ENCODE peak calls at places on chromosomes 6 and 20, in seven cellular contexts. X is IMR-90, E is H1, H is neuronal stem cell, V is mesenchymal stem cell, P is H9, T is trophoblast cell. I is an unnamed sample.

GRCh38 chr6:147793871-147794643 is 285.6 kb downstream of the SAMD5 start:
- DNase-seq in V (no peak), P (no peak), X (no peak), E (no peak), H (no peak), T (no peak), I (no peak)

GRCh38 chr6:130115036-130115435 is 96.7 kb downstream of the L3MBTL3 start:
- DNase-seq in T (no peak), E (no peak), P (no peak), V (no peak), X (no peak), H (no peak), I (no peak)

GRCh38 chr6:122530440-122531046 is 58.9 kb upstream of the SERINC1 start:
- DNase-seq in P (peak), H (peak), V (peak), E (peak), X (peak), T (peak), I (peak)

GRCh38 chr6:81003156-81003555 is 749.3 kb downstream of the TENT5A start:
- DNase-seq in X (no peak), T (peak), P (no peak), H (no peak), E (no peak), V (no peak), I (no peak)

GRCh38 chr20:61930776-61931475 is 134.8 kb downstream of the TAF4 start:
- DNase-seq in P (no peak), V (no peak), H (no peak), X (no peak), E (peak), T (no peak), I (no peak)

GRCh38 chr6:1312444-1313363 is 806 bp downstream of the FOXQ1 start:
- DNase-seq in V (no peak), T (no peak), P (peak), H (no peak), X (no peak), E (peak), I (peak)

GRCh38 chr6:158642097-158642601 is 2.4 kb downstream of the DYNLT1 start:
- DNase-seq in H (no peak), X (peak), P (no peak), V (peak), E (no peak), T (peak), I (no peak)

GRCh38 chr6:152765331-152765730 is 14.7 kb downstream of the VIP start:
- DNase-seq in E (no peak), X (no peak), H (no peak), V (no peak), P (no peak), T (no peak), I (no peak)

GRCh38 chr20:41178904-41179432 is 41.6 kb downstream of the PLCG1 start:
- DNase-seq in X (no peak), E (peak), V (no peak), P (peak), T (no peak), H (no peak), I (no peak)

GRCh38 chr20:37524221-37524700 is 3.2 kb downstream of the NNAT start:
- DNase-seq in X (no peak), E (no peak), V (no peak), H (no peak), P (no peak), T (no peak), I (no peak)

GRCh38 chr6:165641672-165642156 is 21.3 kb downstream of the PDE10A start:
- DNase-seq in X (no peak), H (no peak), E (no peak), P (no peak), V (no peak), T (peak), I (no peak)

GRCh38 chr20:51431321-51431720 is 111.2 kb downstream of the NFATC2 start:
- DNase-seq in H (no peak), T (no peak), P (no peak), E (no peak), X (no peak), V (no peak), I (no peak)

GRCh38 chr6:13012271-13012670 is 295.7 kb downstream of the PHACTR1 start:
- DNase-seq in E (no peak), P (no peak), X (no peak), H (no peak), T (no peak), V (no peak), I (no peak)

GRCh38 chr6:12082368-12082767 is 70.3 kb downstream of the HIVEP1 start:
- DNase-seq in V (no peak), P (no peak), H (no peak), T (no peak), E (no peak), X (no peak), I (no peak)

GRCh38 chr6:136720045-136720760 is 72.1 kb downstream of the MAP3K5 start:
- DNase-seq in H (no peak), X (no peak), T (no peak), P (no peak), E (no peak), V (no peak), I (no peak)

GRCh38 chr6:47029865-47030561 is 12.1 kb downstream of the ADGRF1 start:
- DNase-seq in T (no peak), H (no peak), E (no peak), X (no peak), P (no peak), V (no peak), I (no peak)

GRCh38 chr6:106223300-106223930 is 102.1 kb downstream of the ATG5 start:
- DNase-seq in T (peak), P (no peak), H (peak), E (no peak), X (peak), V (peak), I (peak)

GRCh38 chr6:44762496-44762895 is 375.0 kb downstream of the CDC5L start:
- DNase-seq in H (no peak), T (no peak), V (no peak), X (no peak), P (no peak), E (no peak), I (no peak)

GRCh38 chr6:98836025-98836961 is 1.9 kb downstream of the POU3F2 start:
- DNase-seq in X (no peak), H (no peak), P (no peak), E (peak), T (no peak), V (no peak), I (peak)

GRCh38 chr20:37989601-37990001 is 43.7 kb downstream of the TTI1 start:
- DNase-seq in V (peak), E (no peak), T (no peak), H (no peak), X (no peak), P (no peak), I (no peak)

GRCh38 chr6:99002826-99003225 is 55.1 kb upstream of the FBXL4 start:
- DNase-seq in E (no peak), X (no peak), T (no peak), V (no peak), H (no peak), P (no peak), I (no peak)

GRCh38 chr6:34100788-34101187 is 45.1 kb downstream of the GRM4 start:
- DNase-seq in E (no peak), T (no peak), V (no peak), X (no peak), H (no peak), P (no peak), I (no peak)

GRCh38 chr6:100300221-100300736 is 164.4 kb downstream of the SIM1 start:
- DNase-seq in P (no peak), E (no peak), T (peak), H (no peak), V (peak), X (peak), I (peak)

GRCh38 chr6:164042212-164042611 is 627.7 kb downstream of the QKI start:
- DNase-seq in T (no peak), P (no peak), V (no peak), H (no peak), X (no peak), E (no peak), I (no peak)

GRCh38 chr6:17542243-17542642 is 57.9 kb upstream of the FAM8A1 start:
- DNase-seq in X (no peak), V (no peak), H (no peak), T (no peak), P (no peak), E (no peak), I (no peak)

GRCh38 chr6:38567436-38567835 is 72.3 kb downstream of the BTBD9 start:
- DNase-seq in T (no peak), X (peak), H (no peak), E (no peak), V (peak), P (no peak), I (no peak)

GRCh38 chr6:167444602-167445346 is 119.9 kb downstream of the TTLL2 start:
- DNase-seq in V (no peak), E (no peak), P (no peak), H (no peak), T (no peak), X (no peak), I (peak)

GRCh38 chr6:146650799-146651481 is 52.2 kb downstream of the ADGB start:
- DNase-seq in H (no peak), V (no peak), E (no peak), P (no peak), T (peak), X (no peak), I (no peak)

GRCh38 chr20:36147707-36148106 is 6.8 kb upstream of the EPB41L1 start:
- DNase-seq in P (no peak), H (no peak), T (no peak), V (peak), E (no peak), X (peak), I (no peak)

GRCh38 chr6:11747021-11747420 is 31.6 kb downstream of the ADTRP start:
- DNase-seq in E (no peak), X (no peak), H (no peak), V (no peak), P (no peak), T (no peak), I (no peak)

GRCh38 chr6:11771473-11772048 is 7.0 kb downstream of the ADTRP start:
- DNase-seq in V (peak), P (no peak), E (no peak), T (no peak), X (peak), H (no peak), I (no peak)

GRCh38 chr6:113921299-113921904 is 49.5 kb downstream of the HDAC2 start:
- DNase-seq in H (no peak), P (no peak), T (no peak), X (no peak), V (no peak), E (no peak), I (peak)

GRCh38 chr6:84773431-84774173 is 9.2 kb upstream of the TBX18 start:
- DNase-seq in X (no peak), H (peak), P (peak), V (peak), E (peak), T (peak), I (peak)

GRCh38 chr20:14432597-14432996 is 95.2 kb upstream of the FLRT3 start:
- DNase-seq in T (no peak), P (no peak), E (no peak), V (no peak), H (no peak), X (no peak), I (peak)
- H2BK120ac ChIP-seq in T (no peak), P (no peak), E (no peak), V (no peak), H (no peak), X (no peak), I (no peak)

GRCh38 chr20:54704032-54704635 is 228.7 kb downstream of the DOK5 start:
- DNase-seq in X (no peak), E (no peak), P (no peak), T (no peak), V (no peak), H (no peak), I (no peak)
- H4K8ac ChIP-seq in X (no peak), E (no peak), P (no peak), T (no peak), V (no peak), H (no peak), I (no peak)

GRCh38 chr20:20525756-20526155 is 157.9 kb downstream of the INSM1 start:
- DNase-seq in X (no peak), P (no peak), V (no peak), E (no peak), T (no peak), H (no peak), I (no peak)
- H3K27ac ChIP-seq in X (no peak), P (no peak), V (no peak), E (no peak), T (no peak), H (no peak), I (no peak)

GRCh38 chr20:24560571-24561485 is 91.4 kb downstream of the SYNDIG1 start:
- DNase-seq in P (no peak), V (no peak), E (no peak), X (no peak), H (no peak), T (no peak), I (peak)
- H2BK120ac ChIP-seq in P (no peak), V (no peak), E (no peak), X (no peak), H (no peak), T (peak), I (no peak)

DNA sequence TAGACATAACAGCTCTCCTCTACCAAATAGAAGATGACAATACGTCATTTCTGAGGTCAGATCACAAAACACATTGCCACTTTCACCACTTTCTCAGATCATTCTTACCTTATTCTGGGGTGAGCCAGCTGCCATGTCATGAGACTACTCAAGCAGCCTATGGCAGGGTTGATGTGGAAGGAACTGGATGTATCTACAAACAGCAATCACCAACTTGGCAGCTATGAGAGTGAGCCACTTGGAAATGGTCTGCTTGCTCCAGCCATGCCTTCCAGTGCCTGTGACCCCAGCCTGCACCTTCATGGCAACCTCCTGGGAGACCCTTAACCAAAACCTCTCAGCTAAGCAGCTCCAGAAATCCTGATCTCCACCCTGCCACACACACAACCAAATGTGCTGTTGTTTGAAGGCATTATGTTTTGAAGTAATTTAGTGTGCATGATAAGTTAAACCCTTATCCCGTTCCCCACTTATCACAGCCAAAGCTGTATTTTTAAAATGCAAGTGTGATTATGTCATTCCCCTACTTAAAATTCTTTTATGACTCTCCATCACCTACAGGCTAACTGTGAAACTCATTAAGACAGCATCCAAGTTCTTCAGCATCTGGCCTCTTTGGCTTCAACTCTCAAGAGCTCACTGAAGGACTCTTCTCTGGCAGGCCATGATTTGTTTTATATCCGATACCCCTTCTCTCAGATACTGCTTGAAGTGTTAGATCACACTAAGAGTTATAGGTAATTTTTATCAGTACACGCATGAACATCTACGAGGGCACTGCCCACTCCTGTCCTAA is 150.6 kb downstream of the LY86 start:
- DNase-seq in X (no peak), P (no peak), E (no peak), V (no peak), H (no peak), T (no peak), I (no peak)
- H4K8ac ChIP-seq in X (no peak), P (no peak), E (no peak), V (no peak), H (no peak), T (no peak), I (no peak)

GRCh38 chr20:57587278-57587988 is 26.5 kb downstream of the PCK1 start:
- DNase-seq in H (no peak), E (no peak), P (no peak), T (no peak), X (no peak), V (no peak), I (no peak)

GRCh38 chr20:57589123-57589727 is 28.3 kb downstream of the PCK1 start:
- DNase-seq in T (no peak), X (no peak), H (no peak), P (no peak), V (no peak), E (no peak), I (no peak)

GRCh38 chr20:57586943-57587277 is 26.0 kb downstream of the PCK1 start:
- DNase-seq in P (no peak), T (no peak), V (no peak), X (no peak), E (no peak), H (no peak), I (no peak)

GRCh38 chr20:57588596-57588995 is 27.7 kb downstream of the PCK1 start:
- DNase-seq in V (no peak), H (no peak), E (no peak), T (no peak), X (no peak), P (no peak), I (no peak)

DNA sequence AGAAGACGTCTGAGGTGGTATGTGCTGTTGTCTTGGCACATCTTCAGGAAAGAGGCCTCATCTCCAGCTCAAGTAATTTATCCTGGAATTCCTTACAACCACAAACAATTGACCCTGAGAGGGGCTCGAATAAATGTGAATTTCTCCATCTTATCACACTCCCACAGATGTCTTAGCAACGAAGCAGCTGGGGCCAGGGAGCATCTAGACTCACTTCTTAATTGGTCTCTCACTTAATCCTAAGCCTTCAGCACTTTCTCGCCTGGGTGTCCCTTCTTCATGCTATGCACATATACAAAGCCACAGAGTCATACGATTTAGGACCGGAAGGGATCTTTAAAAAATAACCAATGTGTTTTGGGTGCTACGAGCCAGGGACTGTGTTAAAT is 27.1 kb downstream of the PCK1 start:
- DNase-seq in P (no peak), E (no peak), X (no peak), T (no peak), H (no peak), V (no peak), I (no peak)
- H3K27ac ChIP-seq in P (no peak), E (no peak), X (no peak), T (no peak), H (no peak), V (no peak), I (no peak)

DNA sequence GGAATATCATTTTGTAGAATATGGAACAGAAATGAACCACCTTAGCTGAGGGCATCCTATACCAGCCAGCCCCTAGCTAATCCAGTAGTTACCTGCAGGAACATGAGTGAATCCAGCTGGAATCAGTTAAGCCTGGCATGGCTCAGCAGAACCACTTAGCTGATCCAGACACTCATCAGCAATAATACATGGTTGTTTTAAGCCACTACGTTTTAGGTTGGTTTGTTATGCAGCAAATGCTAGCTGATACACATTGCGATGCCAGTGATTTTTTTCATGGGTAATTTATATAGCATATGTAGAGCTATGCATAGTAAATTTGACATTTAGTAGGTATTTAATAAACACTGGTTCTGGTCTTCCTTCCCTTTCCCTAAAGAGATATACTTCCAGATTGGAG is 201.9 kb upstream of the JAG1 start:
- DNase-seq in V (no peak), H (no peak), T (no peak), P (no peak), E (no peak), X (no peak), I (no peak)
- H2BK120ac ChIP-seq in V (no peak), H (no peak), T (no peak), P (no peak), E (no peak), X (no peak), I (no peak)

GRCh38 chr6:87803784-87804183 is 101.8 kb upstream of the AKIRIN2 start:
- DNase-seq in P (no peak), X (no peak), V (no peak), E (no peak), H (no peak), T (no peak), I (no peak)
- H4K8ac ChIP-seq in P (no peak), X (no peak), V (no peak), E (no peak), H (no peak), T (no peak), I (no peak)

DNA sequence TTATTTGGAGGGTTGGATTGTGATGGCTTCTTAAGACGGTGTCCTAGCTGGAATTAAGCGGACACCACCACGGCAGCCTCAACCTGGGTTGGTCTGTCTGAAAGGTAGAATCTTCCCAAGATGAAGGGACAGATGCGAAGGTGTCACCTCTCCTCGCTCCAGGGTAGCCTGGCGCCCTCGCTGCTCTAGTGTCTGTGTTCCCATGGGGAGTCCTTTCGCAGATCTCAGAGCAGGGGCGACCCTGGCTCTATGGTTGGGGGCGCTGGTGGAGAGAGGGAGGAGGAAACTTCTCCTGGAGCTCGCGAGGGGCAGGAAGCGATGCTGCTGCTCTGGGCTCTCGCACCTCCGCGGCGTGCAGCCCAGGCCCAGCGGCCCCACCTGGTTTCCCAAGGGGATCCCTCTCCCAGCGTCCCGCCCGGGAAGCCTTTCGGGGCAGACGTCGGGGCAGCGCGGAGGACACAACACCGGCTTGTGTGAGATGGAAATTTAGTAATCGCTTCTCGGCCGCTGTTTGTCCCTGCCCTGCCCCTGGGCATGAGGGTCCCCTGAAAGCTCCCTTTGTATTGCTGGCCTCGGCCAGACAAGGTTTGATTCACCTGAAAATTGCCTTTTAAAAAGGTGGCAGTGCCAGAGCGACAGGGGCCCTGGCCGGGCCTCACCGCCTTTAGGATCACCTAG is 1.8 kb downstream of the RSPO3 start:
- DNase-seq in T (no peak), E (peak), P (peak), H (no peak), X (no peak), V (no peak), I (peak)
- H3K27ac ChIP-seq in T (no peak), E (no peak), P (no peak), H (no peak), X (no peak), V (no peak), I (no peak)